ENCODE peak calls at places on chromosomes 12 and 14, in nine cellular contexts. One of them, this sample, is unnamed.

GRCh38 chr12:108117163-108117849 is 11.8 kb upstream of the WSCD2 start:
- DNase-seq in thoracic aorta: no peak
- DNase-seq in Karpas-422: peak
- DNase-seq in hepatocyte: no peak
- DNase-seq in stomach: no peak
- DNase-seq in left ventricle myocardium inferior: no peak
- DNase-seq in fibroblast of lung: no peak
- DNase-seq in AG04450: no peak
- DNase-seq in ascending aorta: no peak
- DNase-seq in this sample: no peak

GRCh38 chr14:68791078-68791983 is 1.5 kb downstream of the ZFP36L1 start:
- DNase-seq in ascending aorta: peak
- DNase-seq in thoracic aorta: no peak
- DNase-seq in fibroblast of lung: peak
- DNase-seq in Karpas-422: peak
- DNase-seq in left ventricle myocardium inferior: no peak
- DNase-seq in stomach: peak
- DNase-seq in AG04450: no peak
- DNase-seq in hepatocyte: no peak
- DNase-seq in this sample: peak

GRCh38 chr14:34946699-34947098 is 36.1 kb upstream of the SRP54 start:
- DNase-seq in hepatocyte: no peak
- DNase-seq in Karpas-422: no peak
- DNase-seq in fibroblast of lung: no peak
- DNase-seq in left ventricle myocardium inferior: no peak
- DNase-seq in thoracic aorta: no peak
- DNase-seq in ascending aorta: no peak
- DNase-seq in AG04450: no peak
- DNase-seq in stomach: no peak
- DNase-seq in this sample: no peak

GRCh38 chr14:72665259-72665658 is 228.6 kb downstream of the DPF3 start:
- DNase-seq in fibroblast of lung: peak
- DNase-seq in ascending aorta: no peak
- DNase-seq in left ventricle myocardium inferior: no peak
- DNase-seq in hepatocyte: peak
- DNase-seq in stomach: no peak
- DNase-seq in AG04450: peak
- DNase-seq in thoracic aorta: no peak
- DNase-seq in Karpas-422: no peak
- DNase-seq in this sample: peak

GRCh38 chr14:22545842-22546721 is 42.9 kb downstream of the DAD1 start:
- DNase-seq in stomach: no peak
- DNase-seq in hepatocyte: peak
- DNase-seq in Karpas-422: no peak
- DNase-seq in left ventricle myocardium inferior: no peak
- DNase-seq in AG04450: peak
- DNase-seq in fibroblast of lung: peak
- DNase-seq in thoracic aorta: no peak
- DNase-seq in ascending aorta: peak
- DNase-seq in this sample: no peak

GRCh38 chr14:24798911-24799310 is 164.9 kb upstream of the GZMB start:
- DNase-seq in hepatocyte: no peak
- DNase-seq in thoracic aorta: no peak
- DNase-seq in Karpas-422: no peak
- DNase-seq in stomach: no peak
- DNase-seq in left ventricle myocardium inferior: no peak
- DNase-seq in AG04450: no peak
- DNase-seq in ascending aorta: no peak
- DNase-seq in fibroblast of lung: no peak
- DNase-seq in this sample: no peak

GRCh38 chr12:88036368-88036965 is 7.3 kb upstream of the C12orf50 start:
- DNase-seq in ascending aorta: no peak
- DNase-seq in hepatocyte: peak
- DNase-seq in stomach: no peak
- DNase-seq in AG04450: no peak
- DNase-seq in thoracic aorta: no peak
- DNase-seq in fibroblast of lung: peak
- DNase-seq in left ventricle myocardium inferior: no peak
- DNase-seq in Karpas-422: peak
- DNase-seq in this sample: peak

GRCh38 chr12:754871-755562 is 2.6 kb downstream of the WNK1 start:
- DNase-seq in Karpas-422: peak
- DNase-seq in stomach: no peak
- DNase-seq in hepatocyte: peak
- DNase-seq in thoracic aorta: no peak
- DNase-seq in left ventricle myocardium inferior: no peak
- DNase-seq in fibroblast of lung: peak
- DNase-seq in AG04450: peak
- DNase-seq in ascending aorta: no peak
- DNase-seq in this sample: peak

GRCh38 chr12:118714051-118714460 is 267.3 kb upstream of the SRRM4 start:
- DNase-seq in AG04450: no peak
- DNase-seq in left ventricle myocardium inferior: no peak
- DNase-seq in stomach: no peak
- DNase-seq in Karpas-422: peak
- DNase-seq in thoracic aorta: no peak
- DNase-seq in hepatocyte: peak
- DNase-seq in ascending aorta: no peak
- DNase-seq in fibroblast of lung: no peak
- DNase-seq in this sample: peak

DNA sequence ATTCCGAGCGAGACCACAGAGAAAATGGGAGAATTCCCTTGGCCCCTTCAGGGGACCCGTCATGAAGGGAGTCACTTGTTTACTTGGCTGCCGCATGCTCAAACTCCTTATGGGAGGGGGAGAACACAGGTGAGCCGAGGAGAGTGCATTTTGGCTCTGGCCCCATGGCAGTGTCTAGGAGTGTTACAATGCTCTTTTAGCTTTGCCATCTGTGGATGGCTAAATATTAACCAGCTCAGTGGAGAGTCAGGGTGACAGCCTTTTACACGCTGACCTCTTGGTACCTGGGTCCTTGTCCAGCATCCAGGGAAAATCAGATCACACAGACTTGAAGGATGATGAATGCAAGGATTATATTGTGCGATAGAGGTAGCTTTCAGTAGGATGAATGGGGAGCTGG is 146.4 kb upstream of the ATXN7L3B start:
- DNase-seq in thoracic aorta: no peak
- DNase-seq in left ventricle myocardium inferior: no peak
- DNase-seq in AG04450: no peak
- DNase-seq in ascending aorta: no peak
- DNase-seq in stomach: no peak
- DNase-seq in fibroblast of lung: no peak
- DNase-seq in hepatocyte: no peak
- DNase-seq in Karpas-422: no peak
- DNase-seq in this sample: no peak
- H3K27ac ChIP-seq in thoracic aorta: no peak
- H3K27ac ChIP-seq in left ventricle myocardium inferior: no peak
- H3K27ac ChIP-seq in AG04450: no peak
- H3K27ac ChIP-seq in ascending aorta: no peak
- H3K27ac ChIP-seq in stomach: no peak
- H3K27ac ChIP-seq in fibroblast of lung: no peak
- H3K27ac ChIP-seq in hepatocyte: no peak
- H3K27ac ChIP-seq in Karpas-422: no peak
- H3K27ac ChIP-seq in this sample: no peak

DNA sequence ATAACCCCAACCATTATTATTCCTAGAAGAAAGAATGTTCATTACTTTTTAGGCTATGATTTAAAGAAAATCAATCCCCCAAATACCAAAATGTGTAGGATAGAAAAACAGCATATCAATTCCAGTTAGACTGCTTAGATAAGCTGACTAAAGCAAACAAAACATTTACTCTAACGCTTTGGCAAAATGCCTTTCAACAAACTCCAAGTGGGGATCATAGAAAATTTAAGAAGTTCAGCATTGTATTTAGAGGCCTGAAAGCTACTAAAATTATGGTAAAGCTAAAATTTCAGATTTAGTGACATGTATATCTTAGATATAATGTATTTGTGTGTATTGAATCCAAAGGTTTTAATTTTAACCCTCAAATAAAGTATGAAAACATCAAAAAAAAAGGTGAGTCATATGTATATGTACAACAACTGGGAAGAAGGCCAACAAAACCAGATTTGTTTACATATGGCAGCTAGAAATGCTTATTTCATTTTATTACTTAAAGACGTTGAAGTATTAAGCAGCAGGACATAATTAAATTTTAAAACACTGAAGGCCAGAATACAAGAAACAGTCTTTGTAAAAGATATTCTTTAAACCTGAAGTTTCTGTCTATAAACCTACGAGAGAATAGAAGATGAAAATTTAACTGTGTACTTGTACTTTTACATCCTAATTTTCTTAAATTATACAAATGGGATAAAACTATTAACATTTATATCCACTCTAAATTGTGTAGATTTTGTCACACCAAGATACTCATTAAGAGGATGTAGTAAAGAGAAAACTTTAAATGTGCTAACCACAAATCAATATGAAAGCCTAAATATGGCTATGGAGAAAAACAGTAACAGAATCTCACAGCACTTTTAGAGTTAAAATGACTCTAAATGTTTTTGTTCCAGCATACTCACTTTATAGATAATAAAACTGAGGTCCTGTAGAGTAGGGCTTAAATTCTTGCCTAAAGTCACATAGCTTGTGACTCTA is 71.4 kb downstream of the SLC41A2 start:
- DNase-seq in ascending aorta: no peak
- DNase-seq in fibroblast of lung: peak
- DNase-seq in stomach: no peak
- DNase-seq in Karpas-422: no peak
- DNase-seq in thoracic aorta: no peak
- DNase-seq in AG04450: peak
- DNase-seq in left ventricle myocardium inferior: no peak
- DNase-seq in hepatocyte: peak
- DNase-seq in this sample: no peak
- H3K27ac ChIP-seq in ascending aorta: no peak
- H3K27ac ChIP-seq in fibroblast of lung: no peak
- H3K27ac ChIP-seq in stomach: no peak
- H3K27ac ChIP-seq in Karpas-422: no peak
- H3K27ac ChIP-seq in thoracic aorta: no peak
- H3K27ac ChIP-seq in AG04450: no peak
- H3K27ac ChIP-seq in left ventricle myocardium inferior: no peak
- H3K27ac ChIP-seq in hepatocyte: no peak
- H3K27ac ChIP-seq in this sample: no peak

GRCh38 chr12:52394836-52395405 is 9.5 kb upstream of the KRT84 start:
- DNase-seq in fibroblast of lung: no peak
- DNase-seq in ascending aorta: no peak
- DNase-seq in AG04450: no peak
- DNase-seq in left ventricle myocardium inferior: no peak
- DNase-seq in thoracic aorta: no peak
- DNase-seq in Karpas-422: no peak
- DNase-seq in stomach: no peak
- DNase-seq in hepatocyte: no peak
- DNase-seq in this sample: no peak

GRCh38 chr12:52396656-52397055 is 9.5 kb downstream of the KRT82 start:
- DNase-seq in AG04450: no peak
- DNase-seq in ascending aorta: no peak
- DNase-seq in stomach: no peak
- DNase-seq in fibroblast of lung: no peak
- DNase-seq in hepatocyte: no peak
- DNase-seq in left ventricle myocardium inferior: no peak
- DNase-seq in thoracic aorta: no peak
- DNase-seq in Karpas-422: no peak
- DNase-seq in this sample: no peak

GRCh38 chr12:52398176-52398575 is 8.0 kb downstream of the KRT82 start:
- DNase-seq in stomach: no peak
- DNase-seq in fibroblast of lung: no peak
- DNase-seq in thoracic aorta: no peak
- DNase-seq in Karpas-422: no peak
- DNase-seq in hepatocyte: no peak
- DNase-seq in ascending aorta: no peak
- DNase-seq in AG04450: no peak
- DNase-seq in left ventricle myocardium inferior: no peak
- DNase-seq in this sample: no peak

GRCh38 chr12:52392465-52393007 is 7.1 kb upstream of the KRT84 start:
- DNase-seq in hepatocyte: no peak
- DNase-seq in left ventricle myocardium inferior: no peak
- DNase-seq in stomach: no peak
- DNase-seq in thoracic aorta: no peak
- DNase-seq in ascending aorta: no peak
- DNase-seq in AG04450: no peak
- DNase-seq in fibroblast of lung: no peak
- DNase-seq in Karpas-422: no peak
- DNase-seq in this sample: no peak

DNA sequence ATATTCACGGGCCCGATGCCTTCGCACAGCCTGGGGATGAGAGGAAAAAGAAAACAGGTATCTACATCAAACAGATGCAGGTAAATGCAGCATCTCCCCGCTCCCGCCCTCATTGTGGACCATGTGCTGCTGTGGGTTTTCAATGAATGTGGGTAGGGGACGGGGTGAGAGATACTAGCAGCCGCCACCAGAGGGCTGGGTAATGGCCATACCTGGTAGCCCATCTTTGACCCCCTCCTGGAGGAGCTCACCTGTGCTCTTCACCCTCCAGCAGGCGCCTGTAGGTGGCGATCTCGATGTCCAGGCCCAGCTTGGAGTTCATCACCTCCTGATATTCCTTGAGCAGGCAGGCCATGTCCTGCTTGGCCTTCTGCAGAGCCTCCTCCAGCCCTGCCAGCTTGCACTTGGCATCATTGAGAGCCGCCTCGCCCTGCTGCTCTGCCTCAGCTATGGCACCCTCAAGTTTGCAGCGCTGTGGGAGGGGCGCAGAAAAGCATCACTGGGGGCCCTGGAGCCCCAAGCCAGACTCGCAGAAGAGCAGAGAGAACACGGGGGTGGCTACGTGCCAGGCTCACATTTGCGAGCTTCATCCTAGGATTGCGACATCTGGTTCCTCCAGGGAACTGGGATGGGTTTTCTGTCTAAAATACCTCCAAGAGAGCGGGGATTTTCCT is 10.2 kb downstream of the KRT82 start:
- DNase-seq in thoracic aorta: no peak
- DNase-seq in AG04450: no peak
- DNase-seq in Karpas-422: peak
- DNase-seq in left ventricle myocardium inferior: no peak
- DNase-seq in hepatocyte: peak
- DNase-seq in stomach: no peak
- DNase-seq in fibroblast of lung: no peak
- DNase-seq in ascending aorta: no peak
- DNase-seq in this sample: peak
- H3K27ac ChIP-seq in thoracic aorta: no peak
- H3K27ac ChIP-seq in AG04450: no peak
- H3K27ac ChIP-seq in Karpas-422: no peak
- H3K27ac ChIP-seq in left ventricle myocardium inferior: no peak
- H3K27ac ChIP-seq in hepatocyte: no peak
- H3K27ac ChIP-seq in stomach: no peak
- H3K27ac ChIP-seq in fibroblast of lung: no peak
- H3K27ac ChIP-seq in ascending aorta: no peak
- H3K27ac ChIP-seq in this sample: no peak

GRCh38 chr14:102345232-102345631 is 17.5 kb downstream of the CINP start:
- DNase-seq in fibroblast of lung: no peak
- DNase-seq in hepatocyte: no peak
- DNase-seq in AG04450: no peak
- DNase-seq in left ventricle myocardium inferior: no peak
- DNase-seq in Karpas-422: no peak
- DNase-seq in thoracic aorta: no peak
- DNase-seq in ascending aorta: no peak
- DNase-seq in stomach: no peak
- DNase-seq in this sample: no peak
- H3K27ac ChIP-seq in fibroblast of lung: no peak
- H3K27ac ChIP-seq in hepatocyte: no peak
- H3K27ac ChIP-seq in AG04450: no peak
- H3K27ac ChIP-seq in left ventricle myocardium inferior: no peak
- H3K27ac ChIP-seq in Karpas-422: no peak
- H3K27ac ChIP-seq in thoracic aorta: no peak
- H3K27ac ChIP-seq in ascending aorta: no peak
- H3K27ac ChIP-seq in stomach: no peak
- H3K27ac ChIP-seq in this sample: no peak